ENCODE peak calls at places on chromosomes 13 and 19, in nine cellular contexts. H is heart left ventricle, K is WTC11, U is GM12864, T is neural crest cell, E is GM06990, Q is dorsolateral prefrontal cortex, A is heart right ventricle, R is AG09309. S is an unnamed sample.

GRCh38 chr13:46329624-46330023 is 57.4 kb downstream of the RUBCNL start:
- DNase-seq in A (no peak), Q (no peak), R (no peak), U (no peak), E (no peak), T (no peak), K (no peak), H (no peak), S (no peak)

GRCh38 chr19:55206664-55207500 is 2.4 kb downstream of the PTPRH start:
- DNase-seq in T (peak), U (no peak), H (peak), A (peak), Q (peak), R (peak), E (no peak), K (peak), S (peak)

GRCh38 chr13:75869981-75870380 is 233.9 kb downstream of the LMO7 start:
- DNase-seq in Q (no peak), K (no peak), H (no peak), E (no peak), U (no peak), A (no peak), R (no peak), T (no peak), S (no peak)

GRCh38 chr19:12202250-12202649 is 39.4 kb downstream of the ZNF136 start:
- DNase-seq in T (no peak), Q (no peak), E (no peak), H (peak), R (no peak), K (peak), U (no peak), A (peak), S (no peak)

GRCh38 chr19:27971071-27971470 is 1241.9 kb downstream of the UQCRFS1 start:
- DNase-seq in Q (no peak), T (no peak), H (no peak), E (no peak), R (no peak), U (no peak), K (peak), A (no peak), S (no peak)

GRCh38 chr19:51799998-51800848 is 5.3 kb downstream of the FPR3 start:
- DNase-seq in U (no peak), T (no peak), A (peak), K (no peak), H (peak), E (no peak), R (no peak), Q (no peak), S (no peak)

GRCh38 chr19:13430790-13431582 is 75.3 kb downstream of the CACNA1A start:
- DNase-seq in T (peak), U (no peak), H (no peak), A (peak), K (peak), R (no peak), E (peak), Q (peak), S (peak)

GRCh38 chr13:27619711-27620376 is 485 bp downstream of the LNX2 start:
- DNase-seq in Q (no peak), E (no peak), U (no peak), T (peak), K (no peak), H (peak), A (peak), R (no peak), S (peak)

GRCh38 chr19:29833614-29834261 is 21.9 kb downstream of the CCNE1 start:
- DNase-seq in R (no peak), Q (no peak), K (no peak), H (no peak), T (no peak), A (no peak), E (no peak), U (no peak), S (peak)

GRCh38 chr13:75704942-75705320 is 68.8 kb downstream of the LMO7 start:
- DNase-seq in T (no peak), K (peak), A (no peak), E (no peak), R (no peak), H (no peak), Q (no peak), U (no peak), S (no peak)

GRCh38 chr13:112756967-112757758 is 67.3 kb downstream of the ATP11A start:
- DNase-seq in E (no peak), T (peak), K (no peak), U (no peak), A (no peak), Q (peak), H (no peak), R (no peak), S (no peak)

GRCh38 chr19:13195678-13196077 is 45.5 kb downstream of the IER2 start:
- DNase-seq in R (no peak), A (no peak), T (peak), E (peak), K (peak), U (peak), Q (no peak), H (no peak), S (no peak)

DNA sequence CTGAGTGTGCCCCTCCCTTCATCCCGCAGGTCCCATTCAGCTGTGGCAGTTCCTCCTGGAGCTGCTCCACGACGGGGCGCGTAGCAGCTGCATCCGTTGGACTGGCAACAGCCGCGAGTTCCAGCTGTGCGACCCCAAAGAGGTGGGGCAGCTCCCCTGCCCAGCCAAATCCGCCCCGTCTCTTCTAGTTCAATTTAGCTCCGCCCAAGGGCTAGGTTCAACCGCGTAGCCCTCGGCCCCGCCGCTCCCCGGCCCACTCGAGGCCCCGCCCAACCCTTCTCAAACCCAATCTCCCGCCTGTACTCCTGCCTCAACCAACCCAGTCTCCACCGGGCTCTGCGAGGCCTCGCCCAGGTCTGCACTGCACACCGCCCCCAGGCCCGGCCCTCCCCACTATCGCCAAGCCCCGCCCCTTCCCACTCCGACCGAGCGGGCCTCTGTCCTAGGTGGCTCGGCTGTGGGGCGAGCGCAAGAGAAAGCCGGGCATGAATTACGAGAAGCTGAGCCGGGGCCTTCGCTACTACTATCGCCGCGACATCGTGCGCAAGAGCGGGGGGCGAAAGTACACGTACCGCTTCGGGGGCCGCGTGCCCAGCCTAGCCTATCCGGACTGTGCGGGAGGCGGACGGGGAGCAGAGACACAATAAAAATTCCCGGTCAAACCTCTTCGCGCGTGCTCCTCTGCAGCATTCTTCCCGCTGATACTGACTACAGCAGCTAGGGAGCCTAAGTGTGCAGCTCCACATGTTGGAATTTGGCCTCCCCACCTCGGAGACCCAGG is 2.9 kb downstream of the ETV2 start:
- DNase-seq in R (peak), E (peak), Q (peak), U (peak), K (peak), A (peak), H (peak), T (peak), S (peak)
- TF ChIP-seq CTCF in R (no peak), E (no peak), Q (no peak), U (no peak), K (no peak), A (no peak), H (no peak), T (no peak), S (no peak)

DNA sequence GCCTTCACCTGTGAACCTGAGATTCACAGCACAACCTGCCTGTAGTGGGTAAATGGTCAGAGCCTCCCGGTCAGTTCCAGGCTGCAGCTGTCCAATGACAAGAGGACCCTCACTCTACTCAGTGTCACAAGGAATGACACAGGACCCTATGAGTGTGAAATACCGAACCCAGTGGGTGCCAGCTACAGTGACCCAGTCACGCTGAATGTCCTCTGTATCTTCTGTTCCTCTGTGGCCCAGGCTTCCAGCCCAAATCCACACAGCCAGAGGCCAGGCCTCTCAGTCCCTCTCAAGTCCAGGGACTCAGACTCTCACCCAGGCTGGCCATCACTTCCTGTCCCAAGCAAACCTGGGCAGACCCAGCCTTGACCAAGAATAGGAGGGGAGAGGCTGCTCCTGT is 10.8 kb downstream of the CEACAM3 start:
- DNase-seq in R (no peak), A (no peak), U (no peak), E (no peak), T (no peak), H (no peak), Q (no peak), K (no peak), S (no peak)
- TF ChIP-seq CTCF in R (no peak), A (no peak), U (no peak), E (no peak), T (no peak), H (no peak), Q (no peak), K (no peak), S (no peak)

DNA sequence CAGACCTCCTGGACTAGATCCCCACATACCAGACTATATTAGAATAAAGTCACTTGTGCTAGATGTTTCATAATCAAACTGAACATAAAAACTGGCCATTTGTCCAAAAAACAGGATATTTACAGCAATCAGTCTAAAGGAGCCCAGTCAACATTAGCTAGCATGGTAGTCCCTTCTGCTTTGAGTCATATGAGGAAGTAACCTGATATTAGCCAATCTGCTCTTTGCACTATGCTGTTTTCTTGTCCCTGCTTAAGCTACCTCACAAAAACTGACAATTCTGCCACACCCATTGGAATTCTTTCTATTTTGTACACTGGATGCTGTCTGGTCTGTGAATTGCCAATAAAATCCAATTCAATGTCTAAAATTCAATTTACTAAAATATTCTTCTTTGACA is 1824.2 kb downstream of the OLFM4 start:
- DNase-seq in E (no peak), R (no peak), A (no peak), T (no peak), H (no peak), U (no peak), K (no peak), Q (no peak), S (no peak)
- TF ChIP-seq CTCF in E (no peak), R (no peak), A (no peak), T (no peak), H (no peak), U (no peak), K (no peak), Q (no peak), S (no peak)

GRCh38 chr19:5435642-5436017 is 19.6 kb upstream of the ZNRF4 start:
- DNase-seq in K (no peak), R (no peak), A (no peak), Q (no peak), T (no peak), E (no peak), H (no peak), U (no peak), S (no peak)

GRCh38 chr19:5436948-5437306 is 18.3 kb upstream of the ZNRF4 start:
- DNase-seq in H (no peak), K (no peak), R (no peak), Q (no peak), U (no peak), E (no peak), T (no peak), A (no peak), S (no peak)

GRCh38 chr19:5436101-5436947 is 18.9 kb upstream of the ZNRF4 start:
- DNase-seq in H (no peak), R (peak), Q (peak), T (peak), U (no peak), E (peak), A (no peak), K (peak), S (no peak)

GRCh38 chr19:5434351-5434917 is 20.8 kb upstream of the ZNRF4 start:
- DNase-seq in A (no peak), K (no peak), E (no peak), T (no peak), H (no peak), R (no peak), Q (no peak), U (no peak), S (no peak)

DNA sequence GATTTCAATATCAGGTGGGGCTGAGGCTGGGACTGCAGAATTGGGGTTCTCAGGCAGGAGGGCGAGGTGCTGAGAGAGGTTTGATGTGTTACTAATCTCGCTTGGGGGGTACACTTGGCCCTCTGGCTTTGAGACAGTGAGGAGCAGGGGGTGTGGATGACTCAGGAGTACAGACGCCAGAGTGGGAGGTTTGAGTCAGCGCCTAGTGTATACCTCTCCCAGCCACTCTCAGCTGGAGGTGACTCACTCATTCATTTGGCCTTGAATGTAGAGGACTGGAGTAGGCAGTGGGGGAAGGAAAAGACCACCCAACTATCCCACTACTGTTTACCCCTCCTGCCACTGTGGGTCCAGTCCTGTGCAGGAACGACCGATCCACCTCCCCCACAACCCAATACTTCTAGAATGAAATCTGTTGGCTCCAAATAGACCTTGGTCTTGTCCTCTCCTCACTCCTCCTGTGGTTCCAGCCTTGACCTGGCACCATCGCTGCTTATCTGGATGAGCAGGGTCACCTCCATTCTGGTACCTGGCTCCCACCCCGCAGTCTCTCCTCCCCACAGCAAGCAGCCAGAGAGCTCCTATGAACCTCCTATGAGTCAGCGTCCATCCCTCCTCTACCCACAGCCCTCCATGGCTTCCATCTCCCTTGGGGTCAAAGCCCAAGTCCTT is 20.1 kb upstream of the ZNRF4 start:
- DNase-seq in A (no peak), U (no peak), R (peak), E (no peak), H (no peak), K (no peak), T (no peak), Q (peak), S (no peak)
- TF ChIP-seq CTCF in A (no peak), U (no peak), R (no peak), E (no peak), H (no peak), K (no peak), T (no peak), Q (no peak), S (no peak)

GRCh38 chr19:7817801-7818200 is 12.2 kb upstream of the EVI5L start:
- DNase-seq in Q (no peak), R (no peak), K (no peak), U (no peak), T (no peak), H (no peak), A (no peak), E (no peak), S (no peak)
- TF ChIP-seq CTCF in Q (no peak), R (no peak), K (no peak), U (no peak), T (no peak), H (no peak), A (no peak), E (no peak), S (no peak)

S was measured in CD14-positive monocyte.